ENCODE peak calls at places on chromosomes 11 and 22, in eight cellular contexts. W, V, S, M, Y, I, G and T are unnamed samples.

GRCh38 chr11:66020618-66021357 is 5.5 kb downstream of the CATSPER1 start:
- DNase-seq in G (peak), Y (peak), M (peak), I (no peak), W (no peak), V (peak), S (no peak), T (no peak)

GRCh38 chr11:122421684-122422083 is 233.8 kb upstream of the UBASH3B start:
- DNase-seq in V (no peak), W (no peak), S (no peak), I (no peak), Y (no peak), M (no peak), G (no peak), T (no peak)

GRCh38 chr11:45333506-45333971 is 47.4 kb upstream of the SYT13 start:
- DNase-seq in S (peak), G (no peak), I (peak), M (no peak), W (no peak), Y (peak), V (peak), T (no peak)

GRCh38 chr11:125348704-125349635 is 147.1 kb downstream of the FEZ1 start:
- DNase-seq in V (peak), M (peak), G (peak), I (peak), Y (peak), S (peak), W (no peak), T (no peak)

GRCh38 chr22:28930357-28931007 is 47.1 kb downstream of the ZNRF3 start:
- DNase-seq in G (no peak), M (no peak), I (no peak), Y (no peak), S (no peak), W (no peak), V (no peak), T (no peak)

GRCh38 chr11:61279934-61280656 is 15.0 kb downstream of the VWCE start:
- DNase-seq in S (no peak), M (no peak), V (peak), Y (no peak), W (no peak), I (no peak), G (no peak), T (no peak)

GRCh38 chr22:35597692-35598395 is 19.3 kb downstream of the MB start:
- DNase-seq in Y (no peak), I (no peak), G (peak), V (no peak), W (no peak), S (no peak), M (no peak), T (no peak)

GRCh38 chr11:33321483-33321882 is 64.3 kb downstream of the HIPK3 start:
- DNase-seq in G (no peak), Y (no peak), W (no peak), S (no peak), V (no peak), M (no peak), I (no peak), T (no peak)

GRCh38 chr11:113370634-113371033 is 16.9 kb upstream of the ANKK1 start:
- DNase-seq in S (no peak), I (no peak), V (no peak), G (no peak), Y (no peak), W (no peak), M (no peak), T (no peak)

GRCh38 chr22:35538801-35539321 is 1.8 kb upstream of the RASD2 start:
- DNase-seq in S (peak), G (no peak), I (no peak), W (no peak), Y (peak), M (no peak), V (no peak), T (no peak)

GRCh38 chr22:36860821-36861659 is at the start of gene NCF4:
- DNase-seq in Y (no peak), I (peak), G (peak), V (peak), M (peak), W (no peak), S (no peak), T (peak)

GRCh38 chr11:116975661-116976060 is 122.6 kb downstream of the SIK3 start:
- DNase-seq in W (no peak), S (no peak), M (no peak), I (no peak), G (no peak), Y (no peak), V (no peak), T (no peak)

GRCh38 chr11:62269654-62270278 is at the start of gene SCGB2A2:
- DNase-seq in G (no peak), S (no peak), Y (peak), V (no peak), W (no peak), M (no peak), I (no peak), T (no peak)

GRCh38 chr22:22235564-22235963 is 9.0 kb upstream of the VPREB1 start:
- DNase-seq in Y (peak), W (no peak), M (no peak), G (no peak), V (no peak), I (no peak), S (no peak), T (no peak)

GRCh38 chr11:126992804-126993111 is 7.8 kb downstream of the KIRREL3 start:
- DNase-seq in V (no peak), G (no peak), Y (no peak), I (no peak), M (no peak), S (no peak), W (no peak), T (no peak)

GRCh38 chr11:76808158-76808557 is 25.0 kb downstream of the TSKU start:
- DNase-seq in W (no peak), S (no peak), M (no peak), G (no peak), I (no peak), Y (no peak), V (no peak), T (no peak)

GRCh38 chr11:46676436-46677158 is 23.8 kb downstream of the ARHGAP1 start:
- DNase-seq in G (no peak), Y (no peak), V (no peak), S (no peak), M (no peak), W (no peak), I (no peak), T (no peak)

GRCh38 chr11:113249491-113249763 is 65.0 kb upstream of the TTC12 start:
- DNase-seq in S (no peak), G (no peak), M (no peak), Y (no peak), W (no peak), V (no peak), I (no peak), T (no peak)

GRCh38 chr22:46038174-46038487 is 61.2 kb upstream of the WNT7B start:
- DNase-seq in W (no peak), V (no peak), S (no peak), I (no peak), G (no peak), M (no peak), Y (no peak), T (no peak)
- H3K27ac ChIP-seq in W (peak), V (no peak), S (no peak), I (no peak), G (no peak), M (peak), Y (no peak), T (peak)

GRCh38 chr11:95108671-95109551 is 19.3 kb downstream of the ENDOD1 start:
- DNase-seq in M (no peak), I (no peak), G (no peak), S (no peak), Y (peak), V (no peak), W (no peak), T (no peak)
- H3K27ac ChIP-seq in M (peak), I (peak), G (peak), S (no peak), Y (peak), V (peak), W (no peak), T (peak)

DNA sequence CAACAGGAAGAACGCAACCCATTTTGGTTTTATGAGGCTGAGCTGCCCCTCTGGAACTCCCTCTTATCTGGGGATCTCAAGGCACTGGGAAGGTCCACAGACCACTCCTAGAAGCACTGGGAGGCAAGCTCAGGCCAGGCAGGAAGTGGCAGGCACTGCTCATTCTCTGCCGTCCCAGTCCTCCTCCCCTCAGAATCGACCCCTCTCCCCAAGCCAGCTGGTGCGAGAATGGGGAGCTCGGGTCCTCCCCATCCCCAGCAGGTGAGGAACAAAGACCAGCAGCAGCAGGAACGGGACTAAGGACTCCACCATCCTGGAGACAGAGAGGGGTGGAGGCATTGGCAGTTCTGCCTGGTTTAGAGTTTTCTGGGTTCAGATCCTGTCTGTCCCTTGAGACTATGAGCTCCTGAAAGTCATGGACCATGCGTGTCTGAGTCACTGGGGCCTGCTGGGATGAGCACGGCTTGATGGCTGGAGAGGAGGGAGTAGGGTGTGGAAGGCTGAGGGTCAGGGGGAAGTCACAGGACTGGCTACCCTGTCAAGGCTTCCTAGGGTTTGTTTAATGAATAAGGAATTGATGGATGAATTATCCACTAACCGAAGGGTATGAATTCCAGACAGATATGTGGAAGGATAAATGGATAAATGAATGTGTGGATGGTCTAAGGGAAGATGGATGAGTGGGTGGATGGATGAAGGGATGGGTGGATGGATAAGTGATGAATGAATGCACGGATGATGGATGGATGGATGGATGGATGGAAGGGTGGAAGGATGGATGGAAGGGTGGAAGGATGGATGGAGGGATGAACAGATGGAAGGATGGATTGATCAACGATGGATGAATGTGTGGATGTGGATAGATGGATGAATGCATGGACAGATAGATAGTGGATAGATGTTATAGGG is 6.4 kb downstream of the MYEOV start:
- DNase-seq in V (no peak), G (no peak), Y (peak), W (no peak), S (no peak), I (no peak), M (no peak), T (no peak)
- H3K27ac ChIP-seq in V (peak), G (no peak), Y (peak), W (no peak), S (no peak), I (no peak), M (no peak), T (no peak)

DNA sequence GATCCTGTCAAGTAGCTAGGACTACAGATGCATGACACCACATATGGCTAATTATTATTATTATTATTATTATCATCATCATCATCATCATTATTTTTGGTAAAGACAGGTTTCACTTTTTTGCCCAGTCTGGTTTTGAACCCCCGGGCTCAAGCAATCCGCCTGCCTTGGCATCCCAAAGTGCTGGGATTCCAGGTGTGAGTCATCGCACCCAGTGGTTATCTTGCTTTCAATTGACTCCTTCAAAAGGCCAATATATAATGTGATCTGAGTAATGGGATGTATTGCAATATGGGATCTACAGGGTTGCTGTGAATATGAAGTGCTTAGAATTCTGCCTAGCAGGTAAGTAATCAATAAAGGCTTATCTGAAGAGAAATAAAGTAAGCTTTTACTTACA is 221.2 kb downstream of the SBF2 start:
- DNase-seq in V (no peak), I (no peak), Y (no peak), M (no peak), G (no peak), W (no peak), S (no peak), T (no peak)
- H3K27ac ChIP-seq in V (no peak), I (no peak), Y (no peak), M (no peak), G (no peak), W (no peak), S (no peak), T (no peak)

GRCh38 chr11:64850979-64851567 is 6.6 kb upstream of the CDC42BPG start:
- DNase-seq in S (no peak), G (no peak), W (no peak), V (peak), I (no peak), Y (no peak), M (no peak), T (no peak)

GRCh38 chr11:64848214-64848778 is 3.8 kb upstream of the CDC42BPG start:
- DNase-seq in W (no peak), G (no peak), Y (no peak), V (no peak), M (no peak), I (no peak), S (no peak), T (no peak)

GRCh38 chr11:64851831-64852337 is 7.4 kb upstream of the CDC42BPG start:
- DNase-seq in I (no peak), M (no peak), S (no peak), G (no peak), Y (no peak), W (no peak), V (no peak), T (no peak)

GRCh38 chr11:64848779-64849599 is 4.5 kb upstream of the CDC42BPG start:
- DNase-seq in M (no peak), S (peak), G (peak), I (no peak), V (peak), Y (no peak), W (no peak), T (no peak)

GRCh38 chr11:64849600-64850356 is 5.3 kb upstream of the CDC42BPG start:
- DNase-seq in W (no peak), Y (no peak), I (peak), S (no peak), G (no peak), V (no peak), M (peak), T (no peak)
- H3K27ac ChIP-seq in W (no peak), Y (no peak), I (peak), S (no peak), G (peak), V (peak), M (peak), T (no peak)